ENCODE peak calls at places on chromosomes 13 and 19, in six cellular contexts. Z, I, T, N, B and J are unnamed samples.

GRCh38 chr19:56105090-56105701 is 15.9 kb downstream of the ZNF787 start:
- DNase-seq in T (peak; percentile 34), B (peak; percentile 55), N (no peak), I (no peak), Z (peak; percentile 62), J (peak; percentile 20)

GRCh38 chr19:49631279-49631588 is 8.7 kb downstream of the RRAS start:
- DNase-seq in N (no peak), B (no peak), T (no peak), Z (no peak), I (no peak), J (no peak)

GRCh38 chr19:47132522-47132852 is 1.9 kb downstream of the SAE1 start:
- DNase-seq in N (no peak), Z (no peak), B (no peak), I (no peak), T (no peak), J (no peak)

GRCh38 chr13:78897200-78897599 is 238.2 kb upstream of the OBI1 start:
- DNase-seq in N (no peak), T (no peak), Z (no peak), I (no peak), B (no peak), J (no peak)

GRCh38 chr13:42728507-42729180 is 52.7 kb upstream of the FAM216B start:
- DNase-seq in N (no peak), Z (no peak), B (no peak), I (no peak), T (no peak), J (no peak)

GRCh38 chr13:39370048-39370447 is 232.9 kb downstream of the LHFPL6 start:
- DNase-seq in T (no peak), B (no peak), Z (no peak), N (no peak), I (no peak), J (no peak)

GRCh38 chr13:23087884-23088283 is 92.9 kb upstream of the SGCG start:
- DNase-seq in B (no peak), I (no peak), N (no peak), Z (no peak), T (peak; percentile 12), J (no peak)

GRCh38 chr13:33351324-33351723 is 65.8 kb upstream of the STARD13 start:
- DNase-seq in N (no peak), B (no peak), I (no peak), Z (no peak), T (peak; percentile 75), J (no peak)

GRCh38 chr13:49356224-49356623 is 87.6 kb downstream of the CAB39L start:
- DNase-seq in N (no peak), Z (no peak), T (peak; percentile 49), I (no peak), B (no peak), J (no peak)

GRCh38 chr19:13978306-13978705 is 26.0 kb downstream of the DCAF15 start:
- DNase-seq in I (no peak), B (peak; percentile 34), Z (peak; percentile 29), N (no peak), T (no peak), J (no peak)